ENCODE peak calls at places on chromosomes 4 and X, in ten cellular contexts. C is endodermal cell; Q is caudate nucleus; L is stimulated activated CD8-positive, alpha-beta memory T cell treated with anti-CD3 and anti-CD28 coated beads, Interleukin-15, amount 100 ng/mL, for 48 hours; E is ureter; A is foreskin fibroblast; K is NCI-H524 treated with DMSO at 0.1 percent for 48 hours; M is adrenal gland; G is EH; I is progenitor cell of endocrine pancreas. S is an unnamed sample.

GRCh38 chr4:140743194-140743931 is 12.8 kb downstream of the TBC1D9 start:
- DNase-seq in C (peak; percentile 71), Q (no peak), L (no peak), E (no peak), A (peak; percentile 21), K (no peak), M (no peak), G (peak; percentile 51), I (no peak), S (peak; percentile 1)

GRCh38 chr4:139851639-139852038 is 186.0 kb downstream of the MGST2 start:
- DNase-seq in C (no peak), Q (no peak), L (no peak), E (no peak), A (no peak), K (no peak), M (no peak), G (no peak), I (no peak), S (no peak)

GRCh38 chr4:8341691-8342090 is 72.1 kb downstream of the HTRA3 start:
- DNase-seq in C (peak; percentile 33), Q (peak; percentile 19), L (no peak), E (no peak), A (no peak), K (no peak), M (no peak), G (no peak), I (no peak), S (no peak)

GRCh38 chr4:153020460-153020859 is 84.3 kb downstream of the FHDC1 start:
- DNase-seq in C (no peak), Q (no peak), L (no peak), E (no peak), A (no peak), K (no peak), M (no peak), G (no peak), I (no peak), S (no peak)

GRCh38 chr4:151934766-151935165 is 174.0 kb upstream of the GATB start:
- DNase-seq in C (no peak), Q (no peak), L (no peak), E (no peak), A (peak; percentile 57), K (no peak), M (no peak), G (peak; percentile 21), I (no peak), S (no peak)

GRCh38 chr4:152485726-152486276 is 50.1 kb downstream of the FBXW7 start:
- DNase-seq in C (no peak), Q (no peak), L (peak; percentile 4), E (no peak), A (no peak), K (no peak), M (no peak), G (peak; percentile 80), I (no peak), S (no peak)

GRCh38 chr4:153773236-153773690 is 13.4 kb upstream of the RNF175 start:
- DNase-seq in C (peak; percentile 80), Q (no peak), L (no peak), E (no peak), A (no peak), K (no peak), M (no peak), G (no peak), I (no peak), S (no peak)

GRCh38 chr4:113094802-113095201 is 45.3 kb downstream of the ANK2 start:
- DNase-seq in C (no peak), Q (no peak), L (no peak), E (no peak), A (peak; percentile 11), K (peak; percentile 10), M (no peak), G (peak; percentile 12), I (no peak), S (peak; percentile 48)

GRCh38 chr4:137125011-137125410 is 407.3 kb downstream of the PCDH18 start:
- DNase-seq in C (no peak), Q (no peak), L (no peak), E (no peak), A (peak; percentile 56), K (no peak), M (no peak), G (peak; percentile 85), I (no peak), S (no peak)

GRCh38 chrX:69130448-69130847 is 34.8 kb downstream of the PJA1 start:
- DNase-seq in C (no peak), Q (no peak), L (no peak), E (no peak), A (no peak), K (no peak), M (no peak), G (no peak), I (no peak), S (no peak)

GRCh38 chr4:16418814-16419213 is 192.5 kb upstream of the TAPT1 start:
- DNase-seq in C (no peak), Q (no peak), L (no peak), E (no peak), A (no peak), K (no peak), M (no peak), G (no peak), I (no peak), S (no peak)

GRCh38 chr4:79364048-79364447 is 38.2 kb upstream of the NAA11 start:
- DNase-seq in C (no peak), Q (no peak), L (no peak), E (no peak), A (no peak), K (peak; percentile 25), M (no peak), G (no peak), I (no peak), S (peak; percentile 79)

GRCh38 chr4:114226968-114227760 is 247.7 kb upstream of the ARSJ start:
- DNase-seq in C (no peak), Q (no peak), L (no peak), E (no peak), A (peak; percentile 33), K (no peak), M (no peak), G (peak; percentile 57), I (no peak), S (no peak)

GRCh38 chr4:1211371-1211770 is 37.6 kb downstream of the CTBP1 start:
- DNase-seq in C (no peak), Q (no peak), L (no peak), E (no peak), A (no peak), K (no peak), M (no peak), G (no peak), I (no peak), S (no peak)

GRCh38 chr4:106478152-106478551 is 109.6 kb upstream of the GIMD1 start:
- DNase-seq in C (no peak), Q (no peak), L (no peak), E (no peak), A (no peak), K (no peak), M (no peak), G (no peak), I (no peak), S (no peak)

GRCh38 chr4:113064244-113064643 is 14.8 kb downstream of the ANK2 start:
- DNase-seq in C (peak; percentile 96), Q (no peak), L (no peak), E (no peak), A (no peak), K (peak; percentile 60), M (no peak), G (no peak), I (peak; percentile 14), S (peak; percentile 87)

GRCh38 chr4:151908734-151909497 is 148.1 kb upstream of the GATB start:
- DNase-seq in C (no peak), Q (no peak), L (no peak), E (no peak), A (no peak), K (no peak), M (no peak), G (no peak), I (no peak), S (no peak)

GRCh38 chr4:151866266-151866918 is 105.6 kb upstream of the GATB start:
- DNase-seq in C (no peak), Q (no peak), L (no peak), E (no peak), A (no peak), K (no peak), M (no peak), G (peak; percentile 8), I (no peak), S (no peak)

GRCh38 chr4:73451978-73452747 is 16.1 kb downstream of the AFP start:
- DNase-seq in C (no peak), Q (no peak), L (no peak), E (no peak), A (no peak), K (peak; percentile 75), M (no peak), G (no peak), I (no peak), S (peak; percentile 19)

GRCh38 chrX:109049416-109049815 is 313.1 kb upstream of the IRS4 start:
- DNase-seq in C (peak; percentile 66), Q (no peak), L (no peak), E (no peak), A (no peak), K (no peak), M (no peak), G (no peak), I (no peak), S (no peak)

GRCh38 chrX:149541521-149542047 is 772 bp downstream of the EOLA1 start:
- DNase-seq in C (peak; percentile 63), Q (no peak), L (no peak), E (no peak), A (no peak), K (no peak), M (peak; percentile 22), G (no peak), I (no peak), S (no peak)

GRCh38 chr4:168832746-168833575 is 177.1 kb downstream of the CBR4 start:
- DNase-seq in C (peak; percentile 87), Q (peak; percentile 21), L (no peak), E (no peak), A (no peak), K (no peak), M (peak; percentile 22), G (peak; percentile 47), I (peak; percentile 44), S (no peak)

GRCh38 chr4:3314706-3315260 is 22.0 kb downstream of the RGS12 start:
- DNase-seq in C (peak; percentile 25), Q (no peak), L (no peak), E (peak; percentile 34), A (no peak), K (no peak), M (no peak), G (no peak), I (no peak), S (no peak)

GRCh38 chr4:39433878-39434492 is 24.7 kb downstream of the RPL9 start:
- DNase-seq in C (no peak), Q (no peak), L (no peak), E (no peak), A (no peak), K (no peak), M (no peak), G (no peak), I (no peak), S (no peak)

GRCh38 chrX:39764441-39764914 is 333.3 kb downstream of the BCOR start:
- DNase-seq in C (peak; percentile 69), Q (no peak), L (no peak), E (no peak), A (no peak), K (peak; percentile 96), M (no peak), G (peak; percentile 15), I (no peak), S (peak; percentile 80)

GRCh38 chrX:46965125-46965758 is 53.0 kb downstream of the JADE3 start:
- DNase-seq in C (no peak), Q (no peak), L (no peak), E (no peak), A (peak; percentile 25), K (no peak), M (no peak), G (peak; percentile 62), I (no peak), S (no peak)

GRCh38 chrX:47170861-47171692 is 22.6 kb upstream of the UBA1 start:
- DNase-seq in C (no peak), Q (no peak), L (no peak), E (no peak), A (no peak), K (no peak), M (no peak), G (no peak), I (no peak), S (no peak)

GRCh38 chr4:150096625-150097024 is 18.4 kb downstream of the DCLK2 start:
- DNase-seq in C (no peak), Q (no peak), L (no peak), E (no peak), A (no peak), K (peak; percentile 38), M (no peak), G (no peak), I (no peak), S (peak; percentile 48)